ENCODE peak calls at places on chromosomes 11 and 22, in eight cellular contexts. H, P, Q, A, N, T, X and C are unnamed samples.

GRCh38 chr11:43712676-43713075 is 32.1 kb downstream of the HSD17B12 start:
- DNase-seq in X (no peak), A (no peak), T (no peak), Q (no peak), N (no peak), H (peak; percentile 34), P (no peak), C (no peak)

GRCh38 chr11:73342633-73343032 is 33.6 kb upstream of the RELT start:
- DNase-seq in N (no peak), A (no peak), P (no peak), Q (no peak), X (no peak), H (no peak), T (no peak), C (no peak)

GRCh38 chr11:22879615-22880014 is 19.3 kb upstream of the CCDC179 start:
- DNase-seq in Q (no peak), A (peak; percentile 31), H (no peak), N (no peak), X (no peak), T (no peak), P (no peak), C (no peak)

GRCh38 chr22:36056980-36057379 is 28.4 kb upstream of the RBFOX2 start:
- DNase-seq in N (no peak), P (no peak), A (no peak), T (no peak), X (no peak), H (no peak), Q (no peak), C (no peak)

GRCh38 chr22:50320671-50321325 is 6.0 kb downstream of the DENND6B start:
- DNase-seq in P (no peak), Q (no peak), T (no peak), N (no peak), H (no peak), X (no peak), A (no peak), C (no peak)

GRCh38 chr22:44243761-44244160 is 63.0 kb downstream of the PARVG start:
- DNase-seq in H (no peak), Q (no peak), N (no peak), X (no peak), A (no peak), P (no peak), T (no peak), C (no peak)

GRCh38 chr11:111967651-111968050 is 30.5 kb downstream of the DIXDC1 start:
- DNase-seq in T (no peak), N (no peak), H (no peak), X (no peak), P (no peak), A (no peak), Q (no peak), C (no peak)

GRCh38 chr22:30235687-30236170 is 10.8 kb downstream of the LIF start:
- DNase-seq in A (no peak), N (no peak), Q (peak; percentile 59), T (no peak), P (peak; percentile 67), X (peak; percentile 43), H (peak; percentile 61), C (peak; percentile 60)

GRCh38 chr11:128310005-128310404 is 277.4 kb downstream of the ETS1 start:
- DNase-seq in T (no peak), P (no peak), A (no peak), N (no peak), Q (no peak), X (no peak), H (no peak), C (no peak)

GRCh38 chr11:26827567-26828037 is 105.7 kb upstream of the SLC5A12 start:
- DNase-seq in P (no peak), A (peak; percentile 41), Q (peak; percentile 18), N (no peak), X (no peak), H (no peak), T (no peak), C (peak; percentile 31)

GRCh38 chr22:48578138-48579034 is 1249.3 kb downstream of the BRD1 start:
- DNase-seq in Q (no peak), T (no peak), P (no peak), X (no peak), H (no peak), A (no peak), N (peak; percentile 29), C (no peak)

GRCh38 chr22:48577014-48577690 is 1250.5 kb downstream of the BRD1 start:
- DNase-seq in X (no peak), H (no peak), P (no peak), T (no peak), A (no peak), N (peak; percentile 37), Q (no peak), C (no peak)

GRCh38 chr22:48576333-48577013 is 1251.2 kb downstream of the BRD1 start:
- DNase-seq in P (no peak), N (peak; percentile 37), T (no peak), X (no peak), H (no peak), A (no peak), Q (no peak), C (no peak)

GRCh38 chr22:48579035-48579914 is 1248.4 kb downstream of the BRD1 start:
- DNase-seq in X (peak; percentile 8), H (no peak), P (no peak), T (no peak), N (peak; percentile 43), Q (no peak), A (no peak), C (peak; percentile 70)

GRCh38 chr22:48577691-48578090 is 1250.0 kb downstream of the BRD1 start:
- DNase-seq in A (no peak), H (no peak), P (no peak), T (no peak), Q (no peak), X (no peak), N (peak; percentile 35), C (no peak)
- H3K4me3 ChIP-seq in A (no peak overlapping the region), H (no peak overlapping the region), P (no peak overlapping the region), T (no peak overlapping the region), Q (no peak overlapping the region), X (no peak overlapping the region), N (no peak overlapping the region), C (no peak overlapping the region)

GRCh38 chr22:38108561-38109319 is 1.7 kb downstream of the BAIAP2L2 start:
- DNase-seq in P (no peak), N (peak; percentile 43), Q (peak; percentile 16), X (peak; percentile 39), A (no peak), H (no peak), T (no peak), C (peak; percentile 30)
- H3K9me3 ChIP-seq in P (no peaks in the 10 kb centered on the region), N (no peaks in the 10 kb centered on the region), Q (no peaks in the 10 kb centered on the region), X (no peaks in the 10 kb centered on the region), A (no peaks in the 10 kb centered on the region), H (no peaks in the 10 kb centered on the region), T (no peaks in the 10 kb centered on the region), C (no peaks in the 10 kb centered on the region)

DNA sequence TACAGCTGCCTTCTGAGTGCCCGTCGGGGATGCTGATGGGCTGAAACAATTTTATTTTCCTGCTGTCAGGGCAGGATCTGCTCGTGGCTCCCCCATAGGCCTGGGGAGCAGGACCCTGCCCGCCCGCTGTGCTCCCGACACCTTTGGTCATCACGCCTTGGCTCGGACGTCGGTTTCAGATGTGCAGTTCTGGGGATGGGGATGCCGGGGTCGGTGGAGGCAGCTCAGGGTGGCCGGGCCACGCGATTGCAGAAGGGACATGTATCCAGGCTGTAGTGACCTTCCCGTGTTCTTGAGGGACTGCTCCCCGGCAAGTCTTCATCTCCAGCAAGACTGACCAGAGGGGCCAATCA is 1150.5 kb downstream of the BRD1 start:
- DNase-seq in H (no peak), P (no peak), T (no peak), X (no peak), A (no peak), Q (no peak), N (no peak), C (no peak)
- H3K4me3 ChIP-seq in H (no peak overlapping the region), P (no peak overlapping the region), T (no peak overlapping the region), X (no peak overlapping the region), A (no peak overlapping the region), Q (no peak overlapping the region), N (no peak overlapping the region), C (no peak overlapping the region)

GRCh38 chr11:17368551-17368950 is 17.0 kb downstream of the NCR3LG1 start:
- DNase-seq in A (no peak), T (no peak), X (no peak), P (no peak), N (no peak), H (no peak), Q (no peak), C (no peak)
- H3K9me3 ChIP-seq in A (peaks cover 29% of the 10 kb centered on the region), T (peaks cover 40% of the 10 kb centered on the region), X (peaks cover 53% of the 10 kb centered on the region), P (peaks cover 45% of the 10 kb centered on the region), N (peaks cover 49% of the 10 kb centered on the region), H (peaks cover 35% of the 10 kb centered on the region), Q (peaks cover 56% of the 10 kb centered on the region), C (peaks cover 34% of the 10 kb centered on the region)

DNA sequence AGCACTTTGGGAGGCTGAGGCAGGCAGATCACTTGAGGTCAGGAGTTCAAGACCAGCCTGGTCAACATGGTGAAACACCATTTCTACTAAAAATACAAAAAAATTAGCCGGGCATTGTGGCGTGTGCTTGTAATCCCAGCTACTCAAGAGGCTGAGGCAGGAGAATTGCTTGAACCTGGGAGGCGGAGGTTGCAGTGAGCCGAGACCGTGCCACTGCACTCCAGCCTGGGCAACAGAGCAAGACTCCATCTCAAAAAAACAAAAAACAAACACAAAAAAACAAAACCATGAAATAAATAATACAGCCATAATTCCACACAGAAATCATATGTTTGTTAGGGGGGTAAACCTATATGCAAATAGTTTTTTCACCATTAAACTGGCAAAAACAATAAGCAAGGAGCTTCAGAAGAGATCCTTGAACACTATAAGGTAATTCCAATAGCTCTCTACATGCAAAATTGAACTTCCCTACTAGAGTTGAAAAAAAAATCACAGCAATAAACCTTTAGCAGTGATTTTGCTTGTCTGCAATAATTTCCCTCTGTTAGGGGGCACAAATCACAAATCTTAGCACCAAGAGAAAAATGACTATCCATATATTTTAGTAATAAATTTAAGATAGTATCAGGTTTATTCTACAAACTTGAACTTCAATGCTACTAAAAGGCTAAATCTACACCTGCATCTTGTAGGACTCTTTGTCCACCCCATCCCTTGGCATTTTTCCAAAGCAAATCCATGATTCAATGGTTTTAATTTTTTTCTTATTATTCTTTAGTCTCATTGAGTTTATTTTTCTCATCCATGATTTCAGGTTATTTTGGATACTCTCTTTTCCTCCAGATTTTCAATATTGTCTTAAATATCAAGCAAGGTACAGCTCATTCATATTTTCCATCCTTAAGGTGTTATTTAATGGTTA is 3.9 kb downstream of the CSTF3 start:
- DNase-seq in A (no peak), H (no peak), Q (no peak), X (no peak), N (no peak), P (no peak), T (no peak), C (no peak)
- H3K4me3 ChIP-seq in A (no peak overlapping the region), H (no peak overlapping the region), Q (no peak overlapping the region), X (no peak overlapping the region), N (no peak overlapping the region), P (no peak overlapping the region), T (no peak overlapping the region), C (no peak overlapping the region)

DNA sequence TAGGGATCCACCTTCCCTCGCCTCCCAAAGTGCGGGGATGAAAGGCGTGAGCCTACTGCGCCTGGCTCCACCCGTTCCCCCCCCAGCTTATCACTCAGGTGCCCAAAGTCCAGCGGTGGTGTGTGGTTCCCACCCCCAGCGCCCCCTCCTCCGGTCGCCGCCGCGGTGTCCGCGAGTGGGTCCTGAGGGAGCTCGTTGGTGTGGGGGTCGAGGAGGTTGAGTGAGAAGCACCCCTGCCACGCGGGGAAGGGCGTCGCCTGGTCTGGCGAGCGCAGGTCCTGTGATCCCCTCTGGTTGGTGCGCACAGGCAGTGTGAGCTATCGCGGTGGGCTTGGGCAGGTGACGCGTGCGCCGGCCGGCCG is 3900.6 kb upstream of the OR11H1 start:
- DNase-seq in A (no peak), T (no peak), Q (no peak), H (no peak), X (no peak), N (no peak), P (no peak), C (no peak)
- H3K9me3 ChIP-seq in A (peaks cover 56% of the 10 kb centered on the region), T (peaks cover 57% of the 10 kb centered on the region), Q (peaks cover 38% of the 10 kb centered on the region), H (peaks cover 60% of the 10 kb centered on the region), X (peaks cover 81% of the 10 kb centered on the region), N (peaks cover 40% of the 10 kb centered on the region), P (peaks cover 14% of the 10 kb centered on the region), C (no peaks in the 10 kb centered on the region)